ENCODE peak calls at places on chromosomes 4 and X, in ten cellular contexts. One of them, this sample, is unnamed.
A peak's percentile ranks its signal among the peaks of the same experiment; 100 is the strongest.

GRCh38 chrX:129736491-129736890 is 2.3 kb upstream of the XPNPEP2 start:
- DNase-seq in DND-41: peak; percentile 58
- DNase-seq in neuronal stem cell: no peak
- DNase-seq in tibial nerve: no peak
- DNase-seq in IMR-90: no peak
- DNase-seq in endodermal cell: no peak
- DNase-seq in GM12865: no peak
- DNase-seq in fibroblast of mammary gland: no peak
- DNase-seq in stomach: no peak
- DNase-seq in NB4: no peak
- DNase-seq in this sample: no peak

GRCh38 chrX:111352424-111352823 is 59.6 kb downstream of the DCX start:
- DNase-seq in GM12865: no peak
- DNase-seq in fibroblast of mammary gland: peak; percentile 94
- DNase-seq in tibial nerve: no peak
- DNase-seq in IMR-90: no peak
- DNase-seq in neuronal stem cell: no peak
- DNase-seq in DND-41: no peak
- DNase-seq in NB4: no peak
- DNase-seq in stomach: peak; percentile 57
- DNase-seq in endodermal cell: no peak
- DNase-seq in this sample: no peak

GRCh38 chr4:155173371-155173770 is 35.1 kb upstream of the NPY2R start:
- DNase-seq in IMR-90: no peak
- DNase-seq in GM12865: no peak
- DNase-seq in stomach: no peak
- DNase-seq in tibial nerve: no peak
- DNase-seq in NB4: no peak
- DNase-seq in neuronal stem cell: no peak
- DNase-seq in fibroblast of mammary gland: peak; percentile 61
- DNase-seq in endodermal cell: no peak
- DNase-seq in DND-41: no peak
- DNase-seq in this sample: no peak

GRCh38 chr4:74654230-74654681 is 140.1 kb downstream of the BTC start:
- DNase-seq in stomach: no peak
- DNase-seq in fibroblast of mammary gland: no peak
- DNase-seq in tibial nerve: no peak
- DNase-seq in NB4: peak; percentile 30
- DNase-seq in neuronal stem cell: no peak
- DNase-seq in endodermal cell: no peak
- DNase-seq in IMR-90: peak; percentile 43
- DNase-seq in DND-41: no peak
- DNase-seq in GM12865: peak; percentile 3
- DNase-seq in this sample: no peak

GRCh38 chrX:151870603-151871002 is 42.1 kb upstream of the MAGEA4 start:
- DNase-seq in DND-41: no peak
- DNase-seq in neuronal stem cell: no peak
- DNase-seq in stomach: no peak
- DNase-seq in GM12865: no peak
- DNase-seq in NB4: no peak
- DNase-seq in IMR-90: peak; percentile 56
- DNase-seq in endodermal cell: no peak
- DNase-seq in tibial nerve: no peak
- DNase-seq in fibroblast of mammary gland: peak; percentile 87
- DNase-seq in this sample: no peak

GRCh38 chr4:156673483-156673882 is 298.1 kb downstream of the PDGFC start:
- DNase-seq in endodermal cell: no peak
- DNase-seq in stomach: no peak
- DNase-seq in GM12865: no peak
- DNase-seq in IMR-90: peak; percentile 16
- DNase-seq in DND-41: no peak
- DNase-seq in tibial nerve: no peak
- DNase-seq in NB4: no peak
- DNase-seq in neuronal stem cell: no peak
- DNase-seq in fibroblast of mammary gland: peak; percentile 42
- DNase-seq in this sample: no peak

GRCh38 chr4:189825466-189825865 is 115.2 kb upstream of the FRG1 start:
- DNase-seq in tibial nerve: no peak
- DNase-seq in fibroblast of mammary gland: no peak
- DNase-seq in endodermal cell: no peak
- DNase-seq in IMR-90: no peak
- DNase-seq in NB4: no peak
- DNase-seq in DND-41: no peak
- DNase-seq in neuronal stem cell: no peak
- DNase-seq in stomach: no peak
- DNase-seq in GM12865: no peak
- DNase-seq in this sample: no peak

GRCh38 chrX:39996561-39996960 is 101.2 kb downstream of the BCOR start:
- DNase-seq in neuronal stem cell: no peak
- DNase-seq in endodermal cell: no peak
- DNase-seq in DND-41: no peak
- DNase-seq in tibial nerve: no peak
- DNase-seq in IMR-90: peak; percentile 31
- DNase-seq in fibroblast of mammary gland: no peak
- DNase-seq in GM12865: no peak
- DNase-seq in stomach: no peak
- DNase-seq in NB4: no peak
- DNase-seq in this sample: no peak

GRCh38 chrX:123736333-123736921 is 3.6 kb upstream of the THOC2 start:
- DNase-seq in stomach: no peak
- DNase-seq in GM12865: no peak
- DNase-seq in IMR-90: peak; percentile 90
- DNase-seq in fibroblast of mammary gland: peak; percentile 78
- DNase-seq in endodermal cell: no peak
- DNase-seq in DND-41: no peak
- DNase-seq in tibial nerve: no peak
- DNase-seq in NB4: no peak
- DNase-seq in neuronal stem cell: no peak
- DNase-seq in this sample: no peak

DNA sequence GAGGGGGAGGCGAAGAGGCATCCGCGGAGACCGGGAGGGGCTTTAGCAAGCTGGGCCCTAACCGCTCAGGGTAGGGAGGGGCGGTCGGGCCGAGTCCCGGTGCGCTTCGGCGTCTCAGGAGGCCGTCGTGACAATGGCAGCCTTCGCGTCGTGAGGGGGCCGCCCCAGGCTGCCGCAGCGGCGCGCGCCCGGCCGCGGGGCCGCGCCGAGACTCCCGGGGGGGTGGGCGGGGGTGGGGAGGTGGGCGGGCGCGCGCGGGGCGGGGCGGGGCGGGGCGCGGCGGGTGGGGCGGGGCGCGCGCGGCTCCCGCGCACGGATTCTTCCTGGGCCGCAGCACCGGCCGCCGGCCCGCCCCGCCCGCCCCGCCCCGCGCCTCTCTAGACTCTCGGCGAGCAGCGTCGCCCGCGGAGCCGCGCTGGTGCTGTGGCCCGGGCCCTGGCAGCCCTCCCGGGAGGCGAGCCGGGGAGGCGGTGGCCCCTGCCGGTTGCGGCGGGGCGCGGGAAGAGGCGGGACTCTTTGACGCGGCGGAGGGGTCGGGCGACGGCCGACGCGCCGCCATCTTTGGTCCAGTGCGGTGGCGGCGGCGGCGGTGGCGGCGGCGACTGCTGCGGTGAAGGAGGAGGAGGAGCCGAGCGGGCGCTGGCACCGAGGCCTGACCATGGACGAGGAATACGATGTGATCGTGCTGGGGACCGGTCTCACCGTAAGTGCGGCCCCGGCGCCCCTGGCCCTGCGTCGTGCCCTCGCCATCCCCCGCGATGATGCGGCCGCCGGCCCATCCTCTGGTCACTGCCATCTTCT is at the start of gene GDI1:
- DNase-seq in endodermal cell: peak; percentile 76
- DNase-seq in IMR-90: peak; percentile 22
- DNase-seq in tibial nerve: no peak
- DNase-seq in neuronal stem cell: no peak
- DNase-seq in DND-41: peak; percentile 60
- DNase-seq in stomach: peak; percentile 43
- DNase-seq in fibroblast of mammary gland: peak; percentile 15
- DNase-seq in NB4: peak; percentile 65
- DNase-seq in GM12865: peak; percentile 70
- DNase-seq in this sample: peak; percentile 68
- H3K4me3 ChIP-seq in endodermal cell: peak within 1 kb of the TSS; percentile 85
- H3K4me3 ChIP-seq in IMR-90: peak within 1 kb of the TSS; percentile 98
- H3K4me3 ChIP-seq in tibial nerve: peak within 1 kb of the TSS; percentile 67
- H3K4me3 ChIP-seq in neuronal stem cell: peak within 1 kb of the TSS; percentile 91
- H3K4me3 ChIP-seq in DND-41: peak within 1 kb of the TSS; percentile 33
- H3K4me3 ChIP-seq in stomach: peak within 1 kb of the TSS; percentile 82
- H3K4me3 ChIP-seq in fibroblast of mammary gland: peak within 1 kb of the TSS; percentile 68
- H3K4me3 ChIP-seq in NB4: peak within 1 kb of the TSS; percentile 50
- H3K4me3 ChIP-seq in GM12865: peak within 1 kb of the TSS; percentile 73
- H3K4me3 ChIP-seq in this sample: peak within 1 kb of the TSS; percentile 29

GRCh38 chr4:23890369-23891063 is 669 bp upstream of the PPARGC1A start:
- DNase-seq in GM12865: no peak
- DNase-seq in DND-41: no peak
- DNase-seq in IMR-90: no peak
- DNase-seq in tibial nerve: no peak
- DNase-seq in neuronal stem cell: no peak
- DNase-seq in fibroblast of mammary gland: no peak
- DNase-seq in stomach: no peak
- DNase-seq in NB4: no peak
- DNase-seq in endodermal cell: no peak
- DNase-seq in this sample: no peak

GRCh38 chr4:23887989-23888388 is 1.9 kb downstream of the PPARGC1A start:
- DNase-seq in endodermal cell: peak; percentile 54
- DNase-seq in NB4: no peak
- DNase-seq in fibroblast of mammary gland: no peak
- DNase-seq in GM12865: no peak
- DNase-seq in tibial nerve: no peak
- DNase-seq in stomach: no peak
- DNase-seq in DND-41: no peak
- DNase-seq in neuronal stem cell: no peak
- DNase-seq in IMR-90: no peak
- DNase-seq in this sample: no peak

GRCh38 chr4:23888421-23889319 is 1.2 kb downstream of the PPARGC1A start:
- DNase-seq in NB4: no peak
- DNase-seq in neuronal stem cell: no peak
- DNase-seq in IMR-90: peak; percentile 52
- DNase-seq in fibroblast of mammary gland: peak; percentile 59
- DNase-seq in tibial nerve: no peak
- DNase-seq in endodermal cell: peak; percentile 50
- DNase-seq in DND-41: no peak
- DNase-seq in GM12865: no peak
- DNase-seq in stomach: no peak
- DNase-seq in this sample: no peak

GRCh38 chr4:23889814-23890269 is at the start of gene PPARGC1A:
- DNase-seq in tibial nerve: peak; percentile 16
- DNase-seq in NB4: peak; percentile 26
- DNase-seq in stomach: peak; percentile 70
- DNase-seq in endodermal cell: peak; percentile 72
- DNase-seq in IMR-90: peak; percentile 50
- DNase-seq in neuronal stem cell: peak; percentile 35
- DNase-seq in GM12865: peak; percentile 1
- DNase-seq in fibroblast of mammary gland: peak; percentile 62
- DNase-seq in DND-41: no peak
- DNase-seq in this sample: peak; percentile 12

GRCh38 chr4:23889368-23889767 is 479 bp downstream of the PPARGC1A start:
- DNase-seq in DND-41: no peak
- DNase-seq in IMR-90: no peak
- DNase-seq in NB4: no peak
- DNase-seq in endodermal cell: no peak
- DNase-seq in GM12865: no peak
- DNase-seq in tibial nerve: no peak
- DNase-seq in stomach: no peak
- DNase-seq in neuronal stem cell: no peak
- DNase-seq in fibroblast of mammary gland: no peak
- DNase-seq in this sample: no peak
- H3K4me3 ChIP-seq in DND-41: no peak overlapping the region
- H3K4me3 ChIP-seq in IMR-90: peak overlapping the region; percentile 35
- H3K4me3 ChIP-seq in NB4: no peak overlapping the region
- H3K4me3 ChIP-seq in endodermal cell: peak overlapping the region; percentile 74
- H3K4me3 ChIP-seq in GM12865: no peak overlapping the region
- H3K4me3 ChIP-seq in tibial nerve: peak overlapping the region; percentile 43
- H3K4me3 ChIP-seq in stomach: peak overlapping the region; percentile 52
- H3K4me3 ChIP-seq in neuronal stem cell: peak overlapping the region; percentile 45
- H3K4me3 ChIP-seq in fibroblast of mammary gland: peak overlapping the region; percentile 51
- H3K4me3 ChIP-seq in this sample: no peak overlapping the region

GRCh38 chr4:22595684-22596083 is 79.8 kb upstream of the ADGRA3 start:
- DNase-seq in GM12865: peak; percentile 67
- DNase-seq in NB4: no peak
- DNase-seq in fibroblast of mammary gland: peak; percentile 24
- DNase-seq in DND-41: no peak
- DNase-seq in IMR-90: no peak
- DNase-seq in stomach: no peak
- DNase-seq in neuronal stem cell: no peak
- DNase-seq in tibial nerve: no peak
- DNase-seq in endodermal cell: no peak
- DNase-seq in this sample: no peak

GRCh38 chr4:22597471-22597870 is 81.6 kb upstream of the ADGRA3 start:
- DNase-seq in GM12865: no peak
- DNase-seq in IMR-90: no peak
- DNase-seq in tibial nerve: no peak
- DNase-seq in neuronal stem cell: no peak
- DNase-seq in endodermal cell: no peak
- DNase-seq in fibroblast of mammary gland: no peak
- DNase-seq in DND-41: no peak
- DNase-seq in NB4: no peak
- DNase-seq in stomach: no peak
- DNase-seq in this sample: no peak

GRCh38 chr4:22593933-22594332 is 78.1 kb upstream of the ADGRA3 start:
- DNase-seq in fibroblast of mammary gland: peak; percentile 1
- DNase-seq in IMR-90: no peak
- DNase-seq in DND-41: no peak
- DNase-seq in tibial nerve: no peak
- DNase-seq in stomach: no peak
- DNase-seq in endodermal cell: no peak
- DNase-seq in neuronal stem cell: no peak
- DNase-seq in NB4: no peak
- DNase-seq in GM12865: no peak
- DNase-seq in this sample: no peak

DNA sequence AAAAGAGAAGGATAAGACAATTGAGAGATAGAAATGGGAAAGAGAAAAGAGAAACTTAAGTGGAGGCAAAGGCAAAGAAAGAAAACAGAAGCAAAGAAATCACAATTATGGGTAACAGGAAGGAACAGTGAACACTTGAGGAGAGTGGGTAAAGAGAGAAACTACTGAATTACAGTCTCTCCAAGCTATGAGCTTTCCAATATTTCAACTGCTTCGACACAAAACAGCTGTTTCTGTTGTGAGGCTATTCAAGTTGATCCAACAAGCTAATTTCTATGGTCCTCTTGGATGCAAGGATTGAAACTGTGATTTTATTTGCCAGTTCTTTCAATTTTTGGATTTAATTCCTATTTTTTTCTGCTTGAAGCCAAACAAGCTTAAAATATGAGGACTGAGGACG is 80.5 kb upstream of the ADGRA3 start:
- DNase-seq in tibial nerve: no peak
- DNase-seq in fibroblast of mammary gland: no peak
- DNase-seq in GM12865: no peak
- DNase-seq in stomach: no peak
- DNase-seq in NB4: no peak
- DNase-seq in endodermal cell: no peak
- DNase-seq in IMR-90: no peak
- DNase-seq in neuronal stem cell: no peak
- DNase-seq in DND-41: no peak
- DNase-seq in this sample: no peak
- H3K4me3 ChIP-seq in tibial nerve: no peak overlapping the region
- H3K4me3 ChIP-seq in fibroblast of mammary gland: no peak overlapping the region
- H3K4me3 ChIP-seq in GM12865: no peak overlapping the region
- H3K4me3 ChIP-seq in stomach: no peak overlapping the region
- H3K4me3 ChIP-seq in NB4: no peak overlapping the region
- H3K4me3 ChIP-seq in endodermal cell: no peak overlapping the region
- H3K4me3 ChIP-seq in IMR-90: no peak overlapping the region
- H3K4me3 ChIP-seq in neuronal stem cell: no peak overlapping the region
- H3K4me3 ChIP-seq in DND-41: no peak overlapping the region
- H3K4me3 ChIP-seq in this sample: no peak overlapping the region

GRCh38 chr4:794911-795725 is 30.8 kb downstream of the CPLX1 start:
- DNase-seq in GM12865: no peak
- DNase-seq in IMR-90: no peak
- DNase-seq in NB4: no peak
- DNase-seq in stomach: no peak
- DNase-seq in fibroblast of mammary gland: no peak
- DNase-seq in neuronal stem cell: no peak
- DNase-seq in endodermal cell: peak; percentile 66
- DNase-seq in DND-41: no peak
- DNase-seq in tibial nerve: peak; percentile 6
- DNase-seq in this sample: no peak
- H3K4me3 ChIP-seq in GM12865: no peak overlapping the region
- H3K4me3 ChIP-seq in IMR-90: no peak overlapping the region
- H3K4me3 ChIP-seq in NB4: no peak overlapping the region
- H3K4me3 ChIP-seq in stomach: peak overlapping the region; percentile 50
- H3K4me3 ChIP-seq in fibroblast of mammary gland: no peak overlapping the region
- H3K4me3 ChIP-seq in neuronal stem cell: peak overlapping the region; percentile 4
- H3K4me3 ChIP-seq in endodermal cell: no peak overlapping the region
- H3K4me3 ChIP-seq in DND-41: no peak overlapping the region
- H3K4me3 ChIP-seq in tibial nerve: peak overlapping the region; percentile 20
- H3K4me3 ChIP-seq in this sample: no peak overlapping the region